ENCODE peak calls at places on chromosomes 6 and 20, in five cellular contexts. S, F, U, K and V are unnamed samples.

GRCh38 chr20:4866429-4866828 is 134.9 kb downstream of the SLC23A2 start:
- DNase-seq in S (no peak), U (no peak), F (no peak), K (no peak), V (no peak)

GRCh38 chr6:8579372-8579771 is 144.0 kb upstream of the SLC35B3 start:
- DNase-seq in S (no peak), K (no peak), U (no peak), F (no peak), V (no peak)

GRCh38 chr20:31857861-31858835 is 12.2 kb downstream of the DUSP15 start:
- DNase-seq in S (no peak), F (no peak), K (no peak), U (peak), V (no peak)

GRCh38 chr20:6397115-6397514 is 274.3 kb upstream of the FERMT1 start:
- DNase-seq in K (no peak), S (no peak), F (no peak), U (no peak), V (no peak)

GRCh38 chr20:10718671-10719070 is 44.9 kb upstream of the JAG1 start:
- DNase-seq in U (no peak), K (no peak), F (no peak), S (no peak), V (no peak)

GRCh38 chr6:74431873-74432272 is 735.9 kb downstream of the CD109 start:
- DNase-seq in U (no peak), S (peak), K (no peak), F (no peak), V (no peak)

GRCh38 chr6:118896339-118897136 is 2.6 kb downstream of the ASF1A start:
- DNase-seq in S (peak), U (peak), F (no peak), K (peak), V (no peak)

GRCh38 chr6:31122803-31123706 is 2.8 kb upstream of the CDSN start:
- DNase-seq in K (peak), S (no peak), F (peak), U (no peak), V (peak)

GRCh38 chr6:68279793-68280557 is 355.1 kb upstream of the ADGRB3 start:
- DNase-seq in F (no peak), S (peak), U (no peak), K (peak), V (peak)

GRCh38 chr20:33298391-33298790 is 15.4 kb downstream of the BPIFB1 start:
- DNase-seq in K (no peak), S (no peak), F (no peak), U (no peak), V (no peak)

GRCh38 chr6:46412662-46413061 is 78.6 kb downstream of the RCAN2 start:
- DNase-seq in K (no peak), U (no peak), S (peak), F (no peak), V (no peak)

GRCh38 chr6:219641-220198 is 72.6 kb upstream of the DUSP22 start:
- DNase-seq in U (no peak), F (peak), S (peak), K (peak), V (peak)

GRCh38 chr6:166437661-166438060 is 54.9 kb upstream of the MPC1 start:
- DNase-seq in S (no peak), U (no peak), K (no peak), F (no peak), V (no peak)

GRCh38 chr20:43798591-43799149 is 71.9 kb upstream of the GTSF1L start:
- DNase-seq in F (no peak), S (no peak), U (no peak), K (no peak), V (no peak)

GRCh38 chr20:41055679-41056078 is 27.1 kb downstream of the TOP1 start:
- DNase-seq in K (peak), S (no peak), F (no peak), U (no peak), V (no peak)

GRCh38 chr6:27545271-27546046 is 72.6 kb upstream of the ZNF184 start:
- DNase-seq in F (no peak), S (no peak), U (no peak), K (peak), V (peak)

GRCh38 chr6:135826225-135826804 is 25.2 kb upstream of the PDE7B start:
- DNase-seq in F (no peak), K (no peak), S (no peak), U (no peak), V (no peak)

GRCh38 chr20:35942243-35942642 is 12.1 kb downstream of the SCAND1 start:
- DNase-seq in K (no peak), S (no peak), U (no peak), F (no peak), V (no peak)

GRCh38 chr20:35947907-35948306 is 6.4 kb downstream of the SCAND1 start:
- DNase-seq in K (peak), S (no peak), F (no peak), U (no peak), V (no peak)

GRCh38 chr20:35947489-35947888 is 6.8 kb downstream of the SCAND1 start:
- DNase-seq in U (peak), K (peak), F (no peak), S (peak), V (peak)

GRCh38 chr20:35941620-35942019 is 12.7 kb downstream of the SCAND1 start:
- DNase-seq in U (no peak), S (no peak), F (no peak), K (no peak), V (no peak)

DNA sequence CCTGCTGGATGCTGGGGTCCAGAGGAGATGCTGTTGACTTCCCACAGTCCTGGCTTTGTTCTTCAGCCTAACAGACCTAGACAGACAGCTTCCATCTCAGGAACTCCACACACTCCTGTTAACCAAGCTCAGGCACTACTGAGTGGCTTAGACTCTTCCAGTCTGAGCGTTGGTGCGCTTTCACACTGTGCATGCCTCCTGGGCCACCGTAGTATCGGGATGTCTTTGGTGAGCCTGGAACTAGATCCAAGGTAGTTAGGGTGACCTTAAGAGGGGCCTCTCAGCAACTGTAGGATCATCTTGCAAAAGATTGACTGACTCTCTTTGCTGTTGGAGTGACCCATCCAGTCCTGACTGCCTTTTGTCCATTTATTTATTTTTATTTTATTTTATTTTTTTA is 10.1 kb downstream of the SCAND1 start:
- DNase-seq in S (no peak), K (no peak), F (no peak), U (no peak), V (no peak)
- H3K4me3 ChIP-seq in S (no peak), K (no peak), F (no peak), U (no peak), V (no peak)

GRCh38 chr20:51960004-51960403 is 157.7 kb upstream of the SALL4 start:
- DNase-seq in U (no peak), F (no peak), K (no peak), S (no peak), V (no peak)

GRCh38 chr20:51958099-51958498 is 155.8 kb upstream of the SALL4 start:
- DNase-seq in K (no peak), S (no peak), F (no peak), U (no peak), V (no peak)

GRCh38 chr20:51958636-51959542 is 156.6 kb upstream of the SALL4 start:
- DNase-seq in F (no peak), U (no peak), K (peak), S (no peak), V (no peak)

GRCh38 chr20:51953731-51954340 is 151.5 kb upstream of the SALL4 start:
- DNase-seq in U (no peak), S (no peak), K (no peak), F (no peak), V (no peak)

GRCh38 chr20:51955756-51956155 is 153.4 kb upstream of the SALL4 start:
- DNase-seq in S (no peak), F (no peak), K (peak), U (no peak), V (no peak)
- H3K4me3 ChIP-seq in S (no peak), F (no peak), K (no peak), U (no peak), V (no peak)

GRCh38 chr6:139370047-139370706 is 4.3 kb downstream of the CITED2 start:
- DNase-seq in S (peak), U (peak), F (no peak), K (peak), V (no peak)

GRCh38 chr6:139371421-139372253 is 2.8 kb downstream of the CITED2 start:
- DNase-seq in F (no peak), U (no peak), S (peak), K (peak), V (no peak)

GRCh38 chr6:139372326-139373153 is 1.9 kb downstream of the CITED2 start:
- DNase-seq in U (peak), S (peak), K (peak), F (no peak), V (no peak)

GRCh38 chr6:139369568-139370046 is 4.8 kb downstream of the CITED2 start:
- DNase-seq in K (peak), F (no peak), S (peak), U (peak), V (no peak)

DNA sequence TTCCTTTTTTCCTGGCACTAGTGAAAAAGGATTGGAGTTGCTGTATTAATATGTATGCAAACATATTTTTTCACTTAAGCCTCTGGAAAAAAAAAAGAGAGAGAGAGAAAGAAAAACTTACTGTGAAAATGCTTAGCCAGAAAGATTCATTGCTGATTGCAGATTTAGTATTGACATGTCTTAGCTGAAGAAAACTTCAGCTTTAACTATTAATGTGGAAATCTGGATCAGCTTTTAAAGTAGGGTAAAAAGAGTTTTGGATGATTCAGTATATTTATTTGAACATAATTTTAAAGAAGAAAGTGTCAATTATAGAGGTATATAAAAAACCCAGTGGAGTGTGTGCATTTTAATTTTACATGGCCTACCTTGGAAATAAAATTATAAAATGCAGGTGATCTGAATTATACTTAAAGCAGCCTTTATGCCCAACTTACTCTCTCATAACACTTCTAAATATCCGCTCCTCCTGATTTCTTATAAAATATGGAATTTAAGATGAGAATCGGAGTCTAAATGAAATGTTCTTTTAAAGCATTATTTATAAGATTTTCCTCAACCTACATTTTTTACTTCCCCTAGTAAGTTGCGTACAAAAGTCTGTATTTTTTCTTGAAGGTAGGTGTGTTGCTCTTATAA is 3.6 kb downstream of the CITED2 start:
- DNase-seq in K (no peak), F (no peak), S (no peak), U (no peak), V (no peak)
- H3K4me3 ChIP-seq in K (peak), F (peak), S (peak), U (peak), V (peak)

GRCh38 chr6:80508885-80509630 is 402.6 kb downstream of the BCKDHB start:
- DNase-seq in S (peak), U (no peak), F (no peak), K (no peak), V (no peak)

GRCh38 chr6:80502871-80503270 is 396.4 kb downstream of the BCKDHB start:
- DNase-seq in F (no peak), K (peak), U (no peak), S (no peak), V (no peak)

GRCh38 chr6:80503660-80504059 is 397.2 kb downstream of the BCKDHB start:
- DNase-seq in F (no peak), K (no peak), S (no peak), U (no peak), V (no peak)

DNA sequence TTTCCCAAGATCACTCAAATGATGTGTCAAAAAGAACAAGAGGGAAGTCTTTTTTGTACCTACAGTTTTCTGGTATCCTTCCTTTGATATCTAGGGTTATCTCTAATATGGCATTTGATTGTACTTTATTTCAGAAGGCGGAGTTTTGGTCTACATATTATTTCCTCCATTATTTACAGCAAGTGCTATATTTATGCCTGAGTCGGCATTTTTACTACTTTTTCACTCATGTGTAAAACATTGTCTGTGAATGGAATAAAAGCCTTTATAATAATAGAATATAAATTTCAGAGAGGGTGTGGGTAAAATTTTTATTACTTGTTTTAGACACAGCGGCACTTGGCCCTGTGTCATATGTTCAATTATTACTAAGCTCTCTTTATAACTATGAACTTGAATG is 398.4 kb downstream of the BCKDHB start:
- DNase-seq in U (no peak), K (no peak), S (no peak), F (no peak), V (no peak)
- H3K4me3 ChIP-seq in U (no peak), K (no peak), S (no peak), F (no peak), V (no peak)

GRCh38 chr20:25408890-25409289 is 1.4 kb downstream of the GINS1 start:
- DNase-seq in K (no peak), F (no peak), S (no peak), U (no peak), V (no peak)
- H3K4me3 ChIP-seq in K (peak), F (no peak), S (peak), U (no peak), V (peak)

DNA sequence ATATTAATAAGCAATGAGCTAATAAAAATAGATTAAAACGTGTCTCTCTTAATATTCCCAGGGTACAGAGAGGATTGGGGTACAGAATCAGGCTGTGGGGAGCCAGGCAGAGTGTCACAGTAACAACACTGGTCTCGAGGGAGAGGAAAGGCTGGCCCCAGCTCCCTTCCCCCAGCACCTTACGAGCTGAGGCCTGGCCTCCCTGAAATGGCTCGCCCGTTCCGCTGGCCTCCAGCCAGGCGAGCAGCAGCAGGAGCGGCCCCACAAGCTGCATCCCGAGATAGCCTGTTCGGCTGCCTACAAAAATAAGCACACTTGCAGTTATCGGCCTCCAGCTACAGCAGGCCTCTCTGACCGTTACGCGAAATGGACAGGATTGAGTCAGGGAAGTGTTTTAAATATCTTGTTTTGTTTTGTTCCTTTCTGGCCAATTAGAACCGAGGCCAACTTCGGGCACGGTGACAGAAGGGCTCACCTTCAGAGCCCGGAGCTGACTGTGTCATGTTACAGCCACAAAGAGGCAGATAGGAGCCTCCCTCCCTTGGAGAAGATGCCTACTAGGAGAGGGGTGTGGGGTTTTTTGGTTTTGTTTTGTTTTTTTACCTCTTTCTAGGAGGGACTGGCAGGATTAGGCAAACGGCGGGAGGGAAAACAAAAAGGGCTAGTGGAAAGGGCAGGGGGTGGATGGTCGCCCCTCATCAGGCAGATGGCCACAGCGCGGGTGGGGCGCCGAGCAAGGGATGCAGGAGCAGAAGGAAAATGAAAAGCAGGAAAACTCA is 4.2 kb upstream of the ZMYND8 start:
- DNase-seq in K (peak), U (no peak), F (peak), S (peak), V (peak)
- H3K4me3 ChIP-seq in K (peak), U (no peak), F (peak), S (peak), V (no peak)

GRCh38 chr20:50274570-50275430 is 84.2 kb downstream of the CEBPB start:
- DNase-seq in S (no peak), F (peak), K (no peak), U (no peak), V (no peak)
- H3K4me3 ChIP-seq in S (no peak), F (no peak), K (no peak), U (no peak), V (no peak)

DNA sequence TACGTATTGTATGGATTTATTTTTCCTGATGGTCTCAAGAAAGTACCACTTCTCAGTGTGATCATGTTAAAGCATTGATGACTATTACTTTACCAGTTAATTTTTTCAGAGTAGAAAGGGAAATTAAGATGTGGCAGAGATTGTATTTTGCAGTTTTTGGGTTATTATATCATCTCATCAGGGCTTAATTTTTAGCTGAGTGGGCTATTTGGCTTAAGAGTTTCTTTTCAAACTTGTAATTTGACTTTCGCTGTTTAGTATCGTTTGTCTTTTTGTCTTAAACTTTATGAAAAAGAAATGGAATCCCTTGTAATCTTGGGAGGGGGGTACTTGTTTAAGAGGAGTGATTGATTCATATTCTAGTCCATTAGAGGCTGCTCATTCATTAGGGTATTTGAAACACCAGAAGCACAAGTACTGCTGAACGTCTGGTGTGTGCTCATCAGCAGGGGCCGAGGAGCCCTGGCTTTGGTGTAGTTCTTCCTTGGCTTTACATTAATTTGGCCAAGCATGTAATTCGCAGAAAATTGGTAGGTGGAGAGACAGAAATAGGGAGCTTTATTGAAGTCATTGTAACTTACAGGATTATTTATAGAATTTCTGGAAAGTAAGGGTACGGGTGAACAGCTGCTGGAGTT is 112.4 kb downstream of the TIAM2 start:
- DNase-seq in F (no peak), K (no peak), S (no peak), U (no peak), V (peak)
- H3K4me3 ChIP-seq in F (peak), K (no peak), S (no peak), U (no peak), V (peak)

GRCh38 chr20:50821257-50821921 is 26.5 kb downstream of the BCAS4 start:
- DNase-seq in U (no peak), K (no peak), S (no peak), F (no peak), V (no peak)
- H3K4me3 ChIP-seq in U (no peak), K (no peak), S (no peak), F (no peak), V (no peak)

GRCh38 chr20:2485080-2485479 is 14.5 kb upstream of the SNRPB start:
- DNase-seq in U (no peak), S (no peak), K (no peak), F (no peak), V (no peak)
- H3K4me3 ChIP-seq in U (no peak), S (no peak), K (no peak), F (no peak), V (no peak)